ENCODE peak calls at places on chromosome 14, in nine cellular contexts. D, S, U, R, V, H, A, Z and N are unnamed samples.

GRCh38 chr14:103401223-103402214 is 16.3 kb downstream of the MARK3 start:
- DNase-seq in D (peak), V (peak), S (peak), R (peak), H (peak), U (no peak), A (peak), Z (no peak), N (peak)

GRCh38 chr14:90664911-90665695 is 151.1 kb downstream of the TTC7B start:
- DNase-seq in R (peak), D (no peak), S (peak), Z (no peak), U (no peak), H (no peak), A (no peak), V (no peak), N (no peak)

GRCh38 chr14:81170104-81170828 is 50.5 kb downstream of the GTF2A1 start:
- DNase-seq in D (peak), H (peak), R (peak), A (peak), V (peak), U (peak), Z (peak), S (peak), N (peak)

GRCh38 chr14:77140343-77140936 is 1.2 kb downstream of the ZDHHC22 start:
- DNase-seq in D (no peak), U (no peak), S (no peak), V (no peak), Z (no peak), R (no peak), A (peak), H (no peak), N (no peak)

GRCh38 chr14:95018845-95019244 is 138.5 kb downstream of the DICER1 start:
- DNase-seq in S (peak), V (peak), R (peak), H (no peak), Z (no peak), U (peak), A (no peak), D (peak), N (no peak)

GRCh38 chr14:100588671-100589070 is 1.5 kb upstream of the BEGAIN start:
- DNase-seq in H (no peak), A (no peak), V (no peak), R (no peak), U (no peak), S (no peak), D (no peak), Z (no peak), N (no peak)

GRCh38 chr14:49972840-49973239 is 80.0 kb downstream of the ARF6 start:
- DNase-seq in R (peak), D (peak), A (no peak), U (no peak), S (peak), V (peak), H (peak), Z (no peak), N (peak)

GRCh38 chr14:71933026-71933587 is 878 bp downstream of the RGS6 start:
- DNase-seq in A (peak), D (no peak), R (no peak), Z (no peak), S (no peak), H (no peak), U (no peak), V (no peak), N (peak)

GRCh38 chr14:91889477-91890211 is 22.3 kb upstream of the TC2N start:
- DNase-seq in Z (no peak), D (no peak), A (no peak), H (no peak), R (no peak), S (no peak), U (no peak), V (no peak), N (no peak)

GRCh38 chr14:59376691-59377090 is 88.5 kb downstream of the GPR135 start:
- DNase-seq in S (no peak), Z (no peak), D (no peak), V (no peak), A (no peak), H (no peak), U (no peak), R (no peak), N (no peak)

GRCh38 chr14:88818018-88818417 is 6.4 kb upstream of the TTC8 start:
- DNase-seq in H (no peak), D (no peak), S (no peak), V (no peak), R (no peak), U (no peak), Z (no peak), A (no peak), N (no peak)

GRCh38 chr14:77562681-77563080 is 53.8 kb downstream of the SPTLC2 start:
- DNase-seq in R (peak), D (peak), S (peak), Z (no peak), U (no peak), H (peak), V (peak), A (no peak), N (no peak)

GRCh38 chr14:56205906-56206305 is 87.7 kb downstream of the PELI2 start:
- DNase-seq in R (no peak), Z (no peak), S (no peak), D (no peak), V (no peak), H (no peak), U (no peak), A (no peak), N (peak)

DNA sequence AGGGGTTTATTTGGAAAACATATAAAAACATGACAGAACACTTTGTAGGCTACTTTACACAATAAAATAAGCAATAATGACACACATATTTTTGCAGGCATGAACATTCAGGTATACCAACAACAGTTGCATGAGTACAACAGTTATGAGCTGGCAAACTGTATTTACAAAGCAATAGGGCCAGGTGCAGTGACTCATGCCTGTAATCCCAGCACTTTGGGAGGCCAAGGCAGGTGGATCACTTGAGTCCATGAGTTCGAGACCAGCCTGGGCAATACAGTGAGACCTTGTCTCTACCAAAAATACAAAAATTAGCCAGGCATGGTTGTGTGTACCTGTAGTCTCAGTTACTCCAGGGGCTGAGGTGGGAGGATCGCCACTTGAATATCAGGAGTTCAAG is 101.1 kb downstream of the BMP4 start:
- DNase-seq in S (no peak), V (no peak), D (no peak), A (no peak), U (no peak), R (no peak), H (no peak), Z (no peak), N (peak)
- H3K4me3 ChIP-seq in S (no peak), V (no peak), D (no peak), A (no peak), U (no peak), R (no peak), H (no peak), Z (no peak), N (no peak)

GRCh38 chr14:104894331-104895206 is 29.5 kb downstream of the CEP170B start:
- DNase-seq in Z (no peak), S (no peak), U (no peak), H (no peak), A (no peak), V (no peak), R (no peak), D (no peak), N (no peak)
- TF ChIP-seq CTCF in Z (no peak), S (no peak), U (no peak), H (no peak), A (no peak), V (no peak), R (no peak), D (no peak), N (no peak)

DNA sequence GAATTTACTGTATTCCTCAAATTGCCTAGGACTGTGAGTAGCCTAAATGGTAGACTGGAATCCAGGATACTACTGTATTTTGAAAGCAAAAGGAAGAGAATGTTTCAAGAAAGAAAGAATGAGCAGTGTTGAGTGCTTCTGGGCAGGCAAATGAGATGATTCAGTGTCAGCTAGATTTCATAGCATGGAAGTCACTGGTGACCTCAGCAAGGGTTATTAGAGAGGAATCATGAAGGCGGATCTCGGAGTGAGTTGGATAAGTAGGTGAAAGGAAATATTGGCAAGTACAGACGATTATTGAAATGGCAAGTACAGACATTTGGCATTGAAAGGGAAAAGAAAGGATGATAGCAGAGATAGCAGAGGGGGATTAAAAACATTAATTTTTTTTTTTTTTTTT is 27.1 kb downstream of the VRK1 start:
- DNase-seq in A (no peak), U (no peak), Z (no peak), H (peak), V (peak), S (peak), D (peak), R (peak), N (peak)
- H3K4me3 ChIP-seq in A (no peak), U (no peak), Z (no peak), H (no peak), V (no peak), S (no peak), D (no peak), R (peak), N (no peak)

GRCh38 chr14:93346926-93347721 is at the start of gene COX8C:
- DNase-seq in R (no peak), V (no peak), Z (no peak), H (no peak), U (no peak), D (no peak), S (no peak), A (no peak), N (no peak)
- TF ChIP-seq CTCF in R (no peak), V (no peak), Z (no peak), H (no peak), U (no peak), D (no peak), S (no peak), A (no peak), N (no peak)

GRCh38 chr14:26415618-26416123 is 182.2 kb downstream of the NOVA1 start:
- DNase-seq in D (no peak), R (no peak), H (no peak), S (no peak), U (no peak), V (peak), A (no peak), Z (no peak), N (no peak)
- H3K4me3 ChIP-seq in D (no peak), R (no peak), H (no peak), S (no peak), U (no peak), V (no peak), A (no peak), Z (no peak), N (no peak)

DNA sequence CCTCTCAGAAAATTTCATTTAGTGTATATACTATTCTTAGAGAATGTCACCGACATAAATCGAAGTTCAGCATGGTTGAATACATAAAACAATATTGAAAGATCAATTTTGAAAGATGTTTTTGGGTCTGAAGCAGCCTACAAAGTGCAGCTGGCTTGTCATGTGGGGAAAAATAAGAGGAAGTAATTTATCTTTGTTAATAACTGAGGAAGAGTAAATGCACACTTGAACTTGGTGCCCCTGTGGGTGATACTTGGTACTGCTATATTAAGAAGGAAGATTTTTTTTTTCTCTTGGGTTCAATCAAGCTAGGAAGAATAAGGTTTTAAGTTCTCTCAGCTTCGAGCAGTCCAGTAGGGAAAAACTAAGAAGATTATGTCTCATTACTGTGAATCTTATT is 661.3 kb downstream of the RPL10L start:
- DNase-seq in R (no peak), Z (no peak), A (no peak), U (no peak), H (no peak), S (no peak), D (no peak), V (no peak), N (peak)
- TF ChIP-seq CTCF in R (peak), Z (no peak), A (peak), U (no peak), H (peak), S (peak), D (peak), V (peak), N (peak)

GRCh38 chr14:26595922-26596721 is 1.7 kb downstream of the NOVA1 start:
- DNase-seq in Z (no peak), R (peak), A (peak), V (peak), D (no peak), S (peak), U (no peak), H (no peak), N (no peak)
- H3K4me3 ChIP-seq in Z (peak), R (peak), A (peak), V (peak), D (peak), S (peak), U (peak), H (peak), N (no peak)

GRCh38 chr14:23300687-23301223 is 1.9 kb downstream of the PPP1R3E start:
- DNase-seq in R (peak), Z (no peak), D (no peak), A (peak), U (peak), S (peak), V (no peak), H (peak), N (peak)
- TF ChIP-seq CTCF in R (no peak), Z (no peak), D (no peak), A (no peak), U (no peak), S (no peak), V (no peak), H (no peak), N (no peak)

GRCh38 chr14:21543426-21544350 is 17.5 kb upstream of the SALL2 start:
- DNase-seq in D (no peak), A (peak), V (no peak), Z (no peak), R (no peak), H (no peak), S (no peak), U (no peak), N (no peak)
- H3K4me3 ChIP-seq in D (no peak), A (peak), V (no peak), Z (no peak), R (no peak), H (no peak), S (no peak), U (no peak), N (no peak)